ENCODE peak calls at places on chromosomes 5 and 9, in nine cellular contexts. Q is gastrocnemius medialis; R is left ventricle myocardium inferior; S is GM23338; J is transverse colon; V is Panc1; I is CD8-positive, alpha-beta memory T cell; C is GM23248; Y is mammary epithelial cell. U is an unnamed sample.

GRCh38 chr5:68086443-68086842 is 129.1 kb upstream of the PIK3R1 start:
- DNase-seq in Q (no peak), R (no peak), S (no peak), J (no peak), V (no peak), I (no peak), C (no peak), Y (no peak), U (no peak)

GRCh38 chr9:116190997-116191396 is 37.4 kb downstream of the PAPPA start:
- DNase-seq in Q (no peak), R (no peak), S (no peak), J (no peak), V (no peak), I (no peak), C (peak; percentile 91), Y (peak; percentile 85), U (no peak)

GRCh38 chr5:138922494-138922893 is 47.4 kb upstream of the LRRTM2 start:
- DNase-seq in Q (no peak), R (no peak), S (no peak), J (no peak), V (no peak), I (no peak), C (no peak), Y (no peak), U (no peak)

GRCh38 chr5:141672856-141673813 is 8.9 kb downstream of the ARAP3 start:
- DNase-seq in Q (no peak), R (no peak), S (peak; percentile 69), J (no peak), V (no peak), I (no peak), C (no peak), Y (no peak), U (no peak)

GRCh38 chr5:139022528-139022927 is 147.4 kb upstream of the LRRTM2 start:
- DNase-seq in Q (no peak), R (no peak), S (no peak), J (no peak), V (no peak), I (no peak), C (peak; percentile 28), Y (peak; percentile 71), U (no peak)

GRCh38 chr5:68041293-68041692 is 174.3 kb upstream of the PIK3R1 start:
- DNase-seq in Q (no peak), R (peak; percentile 33), S (no peak), J (peak; percentile 19), V (no peak), I (no peak), C (no peak), Y (no peak), U (no peak)

GRCh38 chr5:145554399-145554798 is 280.7 kb downstream of the PRELID2 start:
- DNase-seq in Q (no peak), R (no peak), S (no peak), J (no peak), V (no peak), I (no peak), C (peak; percentile 82), Y (peak; percentile 82), U (no peak)

GRCh38 chr5:176400382-176401156 is 12.0 kb downstream of the HIGD2A start:
- DNase-seq in Q (no peak), R (no peak), S (no peak), J (peak; percentile 89), V (no peak), I (no peak), C (no peak), Y (no peak), U (no peak)

GRCh38 chr5:92629574-92629973 is 951.4 kb downstream of the NR2F1-AS1 start:
- DNase-seq in Q (no peak), R (no peak), S (no peak), J (no peak), V (no peak), I (no peak), C (no peak), Y (no peak), U (no peak)

GRCh38 chr5:154444559-154445421 is 1.0 kb upstream of the SAP30L start:
- DNase-seq in Q (no peak), R (peak; percentile 16), S (peak; percentile 60), J (peak; percentile 22), V (no peak), I (no peak), C (peak; percentile 47), Y (peak; percentile 21), U (no peak)

GRCh38 chr5:128965638-128966302 is 482 bp downstream of the SLC27A6 start:
- DNase-seq in Q (no peak), R (no peak), S (peak; percentile 43), J (no peak), V (no peak), I (no peak), C (no peak), Y (no peak), U (no peak)

GRCh38 chr5:167602077-167602476 is 689.4 kb upstream of the WWC1 start:
- DNase-seq in Q (no peak), R (no peak), S (peak; percentile 21), J (no peak), V (no peak), I (no peak), C (peak; percentile 54), Y (no peak), U (no peak)

GRCh38 chr5:175652741-175653663 is 4.9 kb upstream of the HRH2 start:
- DNase-seq in Q (no peak), R (no peak), S (no peak), J (peak; percentile 15), V (no peak), I (peak; percentile 74), C (no peak), Y (no peak), U (peak; percentile 86)

GRCh38 chr5:73199671-73200070 is 26.7 kb downstream of the TMEM174 start:
- DNase-seq in Q (no peak), R (no peak), S (no peak), J (no peak), V (no peak), I (no peak), C (no peak), Y (no peak), U (no peak)

GRCh38 chr5:36877667-36878420 is 1.3 kb downstream of the NIPBL start:
- DNase-seq in Q (no peak), R (no peak), S (peak; percentile 31), J (no peak), V (no peak), I (peak; percentile 46), C (peak; percentile 55), Y (peak; percentile 76), U (peak; percentile 67)

GRCh38 chr5:36879274-36880033 is 2.9 kb downstream of the NIPBL start:
- DNase-seq in Q (no peak), R (no peak), S (no peak), J (no peak), V (no peak), I (no peak), C (no peak), Y (no peak), U (no peak)

GRCh38 chr5:36876965-36877666 is 547 bp downstream of the NIPBL start:
- DNase-seq in Q (peak; percentile 34), R (peak; percentile 70), S (peak; percentile 71), J (peak; percentile 66), V (no peak), I (peak; percentile 50), C (peak; percentile 85), Y (peak; percentile 72), U (peak; percentile 63)

GRCh38 chr5:36876389-36876964 is at the start of gene NIPBL:
- DNase-seq in Q (peak; percentile 93), R (peak; percentile 91), S (peak; percentile 97), J (peak; percentile 92), V (no peak), I (peak; percentile 90), C (peak; percentile 98), Y (peak; percentile 92), U (peak; percentile 91)

DNA sequence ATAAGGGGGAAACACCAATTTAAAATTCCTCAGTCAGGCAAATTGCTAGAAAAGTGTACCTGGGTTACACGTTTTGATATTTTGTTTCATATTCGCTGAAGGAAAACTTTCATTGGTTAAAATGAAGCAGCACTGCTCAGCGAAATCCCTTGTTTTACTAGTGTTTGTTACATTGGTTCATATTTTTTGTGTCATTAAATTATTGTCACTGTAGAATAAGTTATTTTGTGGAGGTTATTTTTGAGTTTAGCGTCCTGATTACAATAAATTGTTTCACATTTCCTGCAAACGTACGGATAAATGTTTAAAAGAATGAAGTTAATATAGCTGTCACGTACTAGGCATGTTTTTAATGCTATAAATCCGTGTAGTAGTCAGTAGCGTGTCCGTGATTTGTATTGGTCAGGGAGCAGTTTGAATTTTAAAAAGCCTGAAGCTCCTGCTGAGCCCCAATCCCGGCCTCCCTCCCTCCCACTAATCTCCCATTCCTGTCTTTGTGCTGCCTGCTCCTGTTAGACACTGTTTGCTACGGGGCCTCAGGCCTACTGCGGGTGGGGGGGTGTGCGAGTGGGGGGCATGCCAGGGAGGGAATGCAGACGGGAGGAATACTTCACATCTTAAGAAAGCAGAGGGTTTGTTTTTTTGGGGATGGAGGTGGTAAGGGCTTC is 2.0 kb downstream of the NIPBL start:
- DNase-seq in Q (no peak), R (no peak), S (peak; percentile 84), J (no peak), V (no peak), I (no peak), C (peak; percentile 66), Y (peak; percentile 56), U (no peak)
- H3K4me1 ChIP-seq in Q (peaks cover 65% of the 10 kb centered on the region), R (peaks cover 91% of the 10 kb centered on the region), S (peaks cover 32% of the 10 kb centered on the region), J (peaks cover 25% of the 10 kb centered on the region), V (peaks cover 32% of the 10 kb centered on the region), I (peaks cover 58% of the 10 kb centered on the region), C (peaks cover 44% of the 10 kb centered on the region), Y (peaks cover 6% of the 10 kb centered on the region), U (peaks cover 64% of the 10 kb centered on the region)

GRCh38 chr5:1513326-1514026 is 10.3 kb downstream of the LPCAT1 start:
- DNase-seq in Q (peak; percentile 1), R (peak; percentile 11), S (no peak), J (peak; percentile 5), V (no peak), I (no peak), C (no peak), Y (no peak), U (no peak)
- H3K27ac ChIP-seq in Q (no peak overlapping the region), R (no peak overlapping the region), S (peak overlapping the region; percentile 99), J (no peak overlapping the region), V (no peak overlapping the region), I (no peak overlapping the region), C (no peak overlapping the region), Y (no peak overlapping the region), U (no peak overlapping the region)

GRCh38 chr9:131025953-131026858 is 17.2 kb downstream of the LAMC3 start:
- DNase-seq in Q (no peak), R (no peak), S (no peak), J (no peak), V (no peak), I (no peak), C (no peak), Y (no peak), U (no peak)
- H3K27me3 ChIP-seq in Q (no peaks in the 10 kb centered on the region), R (peaks cover 32% of the 10 kb centered on the region), S (no peaks in the 10 kb centered on the region), J (no peaks in the 10 kb centered on the region), V (no peaks in the 10 kb centered on the region), I (peaks cover 53% of the 10 kb centered on the region), C (peaks cover 7% of the 10 kb centered on the region), Y (no peaks in the 10 kb centered on the region), U (peaks cover 4% of the 10 kb centered on the region)

DNA sequence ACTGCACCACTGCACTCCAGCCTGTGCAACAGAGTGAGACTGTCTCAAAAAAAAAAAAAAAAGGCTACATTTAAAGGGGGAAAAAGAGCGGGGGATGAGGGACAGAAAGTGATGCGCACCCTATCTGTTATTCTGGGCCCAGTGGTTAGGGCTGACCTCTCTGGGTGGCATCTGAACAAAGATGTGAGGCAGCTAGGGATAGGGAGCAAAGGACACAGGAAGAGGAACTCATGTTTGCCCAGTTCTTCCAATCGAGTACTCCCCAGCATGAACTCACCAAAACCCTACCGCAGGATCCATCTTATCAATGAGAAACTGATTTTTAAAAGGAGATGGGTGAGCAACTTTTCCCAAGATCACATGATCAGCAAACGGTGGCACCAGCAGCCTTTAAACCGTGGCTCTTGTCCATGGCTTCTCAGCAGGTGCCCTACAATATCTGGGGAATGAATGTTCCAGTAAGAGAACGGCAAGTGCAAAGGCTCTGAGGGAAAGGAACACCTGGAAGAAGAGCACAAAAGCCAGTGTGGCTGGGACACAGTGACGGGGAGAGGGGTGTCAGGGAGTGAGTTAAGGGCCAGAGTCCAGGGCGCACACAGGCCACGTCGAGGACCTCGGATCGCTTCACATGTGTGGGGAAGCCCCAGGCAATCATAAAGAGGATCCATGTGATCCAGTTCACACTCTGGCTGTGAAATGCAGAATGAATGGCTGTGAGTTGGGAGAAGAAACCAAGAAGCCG is 22.0 kb downstream of the RAPGEF1 start:
- DNase-seq in Q (no peak), R (no peak), S (no peak), J (no peak), V (no peak), I (no peak), C (no peak), Y (no peak), U (no peak)
- H3K4me1 ChIP-seq in Q (peaks cover 67% of the 10 kb centered on the region), R (peaks cover 97% of the 10 kb centered on the region), S (peaks cover 7% of the 10 kb centered on the region), J (no peaks in the 10 kb centered on the region), V (peaks cover 9% of the 10 kb centered on the region), I (peaks cover 29% of the 10 kb centered on the region), C (peaks cover 14% of the 10 kb centered on the region), Y (peaks cover 22% of the 10 kb centered on the region), U (peaks cover 53% of the 10 kb centered on the region)

U was measured in CD4-positive, alpha-beta memory T cell.